ENCODE peak calls at places on chromosomes 11 and 22, in ten cellular contexts. One of them, this sample, is unnamed.

GRCh38 chr11:90218606-90219005 is 4.2 kb downstream of the CHORDC1 start:
- DNase-seq in germinal center: no peak
- DNase-seq in pancreas: peak; percentile 34
- DNase-seq in adrenal gland: no peak
- DNase-seq in stomach: no peak
- DNase-seq in activated T-cell treated with anti-CD3 and anti-CD28 coated beads for 1 hour: no peak
- DNase-seq in activated CD4-positive, alpha-beta T cell treated with anti-CD3 and anti-CD28 coated beads, Interleukin-2, amount 50 U/mL, for 24 hours: no peak
- DNase-seq in neural crest cell: no peak
- DNase-seq in stimulated activated CD4-positive, alpha-beta T cell treated with anti-CD3 and anti-CD28 coated beads, Interleukin-12 subunit alpha, Interleukin-12 subunit beta, amount 100 ng/mL, for 4 hours: no peak
- DNase-seq in HTR-8/SVneo: no peak
- DNase-seq in this sample: no peak

GRCh38 chr11:78290293-78291176 is 101.8 kb downstream of the USP35 start:
- DNase-seq in germinal center: no peak
- DNase-seq in pancreas: no peak
- DNase-seq in adrenal gland: no peak
- DNase-seq in stomach: peak; percentile 28
- DNase-seq in activated T-cell treated with anti-CD3 and anti-CD28 coated beads for 1 hour: no peak
- DNase-seq in activated CD4-positive, alpha-beta T cell treated with anti-CD3 and anti-CD28 coated beads, Interleukin-2, amount 50 U/mL, for 24 hours: no peak
- DNase-seq in neural crest cell: no peak
- DNase-seq in stimulated activated CD4-positive, alpha-beta T cell treated with anti-CD3 and anti-CD28 coated beads, Interleukin-12 subunit alpha, Interleukin-12 subunit beta, amount 100 ng/mL, for 4 hours: no peak
- DNase-seq in HTR-8/SVneo: peak; percentile 32
- DNase-seq in this sample: no peak

GRCh38 chr22:48161354-48161753 is 1398.9 kb downstream of the TBC1D22A start:
- DNase-seq in germinal center: no peak
- DNase-seq in pancreas: no peak
- DNase-seq in adrenal gland: no peak
- DNase-seq in stomach: no peak
- DNase-seq in activated T-cell treated with anti-CD3 and anti-CD28 coated beads for 1 hour: no peak
- DNase-seq in activated CD4-positive, alpha-beta T cell treated with anti-CD3 and anti-CD28 coated beads, Interleukin-2, amount 50 U/mL, for 24 hours: no peak
- DNase-seq in neural crest cell: no peak
- DNase-seq in stimulated activated CD4-positive, alpha-beta T cell treated with anti-CD3 and anti-CD28 coated beads, Interleukin-12 subunit alpha, Interleukin-12 subunit beta, amount 100 ng/mL, for 4 hours: no peak
- DNase-seq in HTR-8/SVneo: no peak
- DNase-seq in this sample: no peak

GRCh38 chr22:21092797-21093554 is 47.2 kb downstream of the LRRC74B start:
- DNase-seq in germinal center: no peak
- DNase-seq in pancreas: no peak
- DNase-seq in adrenal gland: no peak
- DNase-seq in stomach: no peak
- DNase-seq in activated T-cell treated with anti-CD3 and anti-CD28 coated beads for 1 hour: no peak
- DNase-seq in activated CD4-positive, alpha-beta T cell treated with anti-CD3 and anti-CD28 coated beads, Interleukin-2, amount 50 U/mL, for 24 hours: no peak
- DNase-seq in neural crest cell: no peak
- DNase-seq in stimulated activated CD4-positive, alpha-beta T cell treated with anti-CD3 and anti-CD28 coated beads, Interleukin-12 subunit alpha, Interleukin-12 subunit beta, amount 100 ng/mL, for 4 hours: no peak
- DNase-seq in HTR-8/SVneo: no peak
- DNase-seq in this sample: no peak

GRCh38 chr22:30422481-30423295 is 2.9 kb upstream of the MTFP1 start:
- DNase-seq in germinal center: no peak
- DNase-seq in pancreas: peak; percentile 76
- DNase-seq in adrenal gland: peak; percentile 75
- DNase-seq in stomach: peak; percentile 82
- DNase-seq in activated T-cell treated with anti-CD3 and anti-CD28 coated beads for 1 hour: no peak
- DNase-seq in activated CD4-positive, alpha-beta T cell treated with anti-CD3 and anti-CD28 coated beads, Interleukin-2, amount 50 U/mL, for 24 hours: peak; percentile 44
- DNase-seq in neural crest cell: no peak
- DNase-seq in stimulated activated CD4-positive, alpha-beta T cell treated with anti-CD3 and anti-CD28 coated beads, Interleukin-12 subunit alpha, Interleukin-12 subunit beta, amount 100 ng/mL, for 4 hours: peak; percentile 24
- DNase-seq in HTR-8/SVneo: no peak
- DNase-seq in this sample: no peak

GRCh38 chr22:46525681-46526483 is 11.5 kb downstream of the CELSR1 start:
- DNase-seq in germinal center: no peak
- DNase-seq in pancreas: no peak
- DNase-seq in adrenal gland: no peak
- DNase-seq in stomach: peak; percentile 69
- DNase-seq in activated T-cell treated with anti-CD3 and anti-CD28 coated beads for 1 hour: no peak
- DNase-seq in activated CD4-positive, alpha-beta T cell treated with anti-CD3 and anti-CD28 coated beads, Interleukin-2, amount 50 U/mL, for 24 hours: no peak
- DNase-seq in neural crest cell: no peak
- DNase-seq in stimulated activated CD4-positive, alpha-beta T cell treated with anti-CD3 and anti-CD28 coated beads, Interleukin-12 subunit alpha, Interleukin-12 subunit beta, amount 100 ng/mL, for 4 hours: no peak
- DNase-seq in HTR-8/SVneo: no peak
- DNase-seq in this sample: no peak

GRCh38 chr11:86798988-86799387 is 1.4 kb upstream of the PRSS23 start:
- DNase-seq in germinal center: no peak
- DNase-seq in pancreas: no peak
- DNase-seq in adrenal gland: no peak
- DNase-seq in stomach: no peak
- DNase-seq in activated T-cell treated with anti-CD3 and anti-CD28 coated beads for 1 hour: no peak
- DNase-seq in activated CD4-positive, alpha-beta T cell treated with anti-CD3 and anti-CD28 coated beads, Interleukin-2, amount 50 U/mL, for 24 hours: no peak
- DNase-seq in neural crest cell: no peak
- DNase-seq in stimulated activated CD4-positive, alpha-beta T cell treated with anti-CD3 and anti-CD28 coated beads, Interleukin-12 subunit alpha, Interleukin-12 subunit beta, amount 100 ng/mL, for 4 hours: no peak
- DNase-seq in HTR-8/SVneo: no peak
- DNase-seq in this sample: no peak

GRCh38 chr11:13008625-13009475 is at the start of gene RASSF10:
- DNase-seq in germinal center: peak; percentile 22
- DNase-seq in pancreas: peak; percentile 48
- DNase-seq in adrenal gland: no peak
- DNase-seq in stomach: peak; percentile 94
- DNase-seq in activated T-cell treated with anti-CD3 and anti-CD28 coated beads for 1 hour: no peak
- DNase-seq in activated CD4-positive, alpha-beta T cell treated with anti-CD3 and anti-CD28 coated beads, Interleukin-2, amount 50 U/mL, for 24 hours: no peak
- DNase-seq in neural crest cell: peak; percentile 80
- DNase-seq in stimulated activated CD4-positive, alpha-beta T cell treated with anti-CD3 and anti-CD28 coated beads, Interleukin-12 subunit alpha, Interleukin-12 subunit beta, amount 100 ng/mL, for 4 hours: no peak
- DNase-seq in HTR-8/SVneo: peak; percentile 76
- DNase-seq in this sample: no peak

GRCh38 chr11:22920939-22921565 is 60.8 kb upstream of the CCDC179 start:
- DNase-seq in germinal center: peak; percentile 2
- DNase-seq in pancreas: no peak
- DNase-seq in adrenal gland: peak; percentile 27
- DNase-seq in stomach: no peak
- DNase-seq in activated T-cell treated with anti-CD3 and anti-CD28 coated beads for 1 hour: no peak
- DNase-seq in activated CD4-positive, alpha-beta T cell treated with anti-CD3 and anti-CD28 coated beads, Interleukin-2, amount 50 U/mL, for 24 hours: no peak
- DNase-seq in neural crest cell: peak; percentile 6
- DNase-seq in stimulated activated CD4-positive, alpha-beta T cell treated with anti-CD3 and anti-CD28 coated beads, Interleukin-12 subunit alpha, Interleukin-12 subunit beta, amount 100 ng/mL, for 4 hours: no peak
- DNase-seq in HTR-8/SVneo: peak; percentile 37
- DNase-seq in this sample: peak; percentile 51

GRCh38 chr22:22125579-22126468 is 118.8 kb upstream of the VPREB1 start:
- DNase-seq in germinal center: no peak
- DNase-seq in pancreas: peak; percentile 33
- DNase-seq in adrenal gland: no peak
- DNase-seq in stomach: no peak
- DNase-seq in activated T-cell treated with anti-CD3 and anti-CD28 coated beads for 1 hour: no peak
- DNase-seq in activated CD4-positive, alpha-beta T cell treated with anti-CD3 and anti-CD28 coated beads, Interleukin-2, amount 50 U/mL, for 24 hours: no peak
- DNase-seq in neural crest cell: no peak
- DNase-seq in stimulated activated CD4-positive, alpha-beta T cell treated with anti-CD3 and anti-CD28 coated beads, Interleukin-12 subunit alpha, Interleukin-12 subunit beta, amount 100 ng/mL, for 4 hours: no peak
- DNase-seq in HTR-8/SVneo: no peak
- DNase-seq in this sample: no peak

GRCh38 chr11:132850106-132850505 is 682.2 kb downstream of the OPCML start:
- DNase-seq in germinal center: no peak
- DNase-seq in pancreas: no peak
- DNase-seq in adrenal gland: no peak
- DNase-seq in stomach: no peak
- DNase-seq in activated T-cell treated with anti-CD3 and anti-CD28 coated beads for 1 hour: no peak
- DNase-seq in activated CD4-positive, alpha-beta T cell treated with anti-CD3 and anti-CD28 coated beads, Interleukin-2, amount 50 U/mL, for 24 hours: no peak
- DNase-seq in neural crest cell: no peak
- DNase-seq in stimulated activated CD4-positive, alpha-beta T cell treated with anti-CD3 and anti-CD28 coated beads, Interleukin-12 subunit alpha, Interleukin-12 subunit beta, amount 100 ng/mL, for 4 hours: no peak
- DNase-seq in HTR-8/SVneo: no peak
- DNase-seq in this sample: no peak

GRCh38 chr11:38460901-38461300 is 1862.9 kb upstream of the RAG2 start:
- DNase-seq in germinal center: no peak
- DNase-seq in pancreas: no peak
- DNase-seq in adrenal gland: no peak
- DNase-seq in stomach: peak; percentile 71
- DNase-seq in activated T-cell treated with anti-CD3 and anti-CD28 coated beads for 1 hour: no peak
- DNase-seq in activated CD4-positive, alpha-beta T cell treated with anti-CD3 and anti-CD28 coated beads, Interleukin-2, amount 50 U/mL, for 24 hours: no peak
- DNase-seq in neural crest cell: no peak
- DNase-seq in stimulated activated CD4-positive, alpha-beta T cell treated with anti-CD3 and anti-CD28 coated beads, Interleukin-12 subunit alpha, Interleukin-12 subunit beta, amount 100 ng/mL, for 4 hours: no peak
- DNase-seq in HTR-8/SVneo: peak; percentile 45
- DNase-seq in this sample: no peak

GRCh38 chr11:93326681-93327080 is 3.9 kb upstream of the DEUP1 start:
- DNase-seq in germinal center: no peak
- DNase-seq in pancreas: no peak
- DNase-seq in adrenal gland: no peak
- DNase-seq in stomach: no peak
- DNase-seq in activated T-cell treated with anti-CD3 and anti-CD28 coated beads for 1 hour: no peak
- DNase-seq in activated CD4-positive, alpha-beta T cell treated with anti-CD3 and anti-CD28 coated beads, Interleukin-2, amount 50 U/mL, for 24 hours: no peak
- DNase-seq in neural crest cell: no peak
- DNase-seq in stimulated activated CD4-positive, alpha-beta T cell treated with anti-CD3 and anti-CD28 coated beads, Interleukin-12 subunit alpha, Interleukin-12 subunit beta, amount 100 ng/mL, for 4 hours: no peak
- DNase-seq in HTR-8/SVneo: no peak
- DNase-seq in this sample: no peak